ENCODE peak calls at places on chromosomes 16 and 17, in six cellular contexts. F, V, K, X, Z and Q are unnamed samples.

GRCh38 chr17:15377608-15378007 is 36.2 kb upstream of the TEKT3 start:
- DNase-seq in F (no peak), V (peak), K (no peak), X (peak), Z (peak), Q (peak)

GRCh38 chr17:43581130-43581529 is 35.0 kb upstream of the ETV4 start:
- DNase-seq in F (no peak), V (no peak), K (no peak), X (no peak), Z (no peak), Q (no peak)

GRCh38 chr17:10357768-10358167 is 15.0 kb downstream of the MYH13 start:
- DNase-seq in F (no peak), V (no peak), K (peak), X (no peak), Z (no peak), Q (no peak)

GRCh38 chr17:64213995-64214507 is 49.0 kb downstream of the TEX2 start:
- DNase-seq in F (no peak), V (no peak), K (no peak), X (peak), Z (no peak), Q (no peak)

GRCh38 chr17:78137392-78138203 is 7.0 kb downstream of the TMC8 start:
- DNase-seq in F (no peak), V (no peak), K (no peak), X (no peak), Z (no peak), Q (no peak)

GRCh38 chr17:39538875-39539274 is 68.8 kb downstream of the NEUROD2 start:
- DNase-seq in F (no peak), V (no peak), K (peak), X (no peak), Z (no peak), Q (no peak)

GRCh38 chr17:77433385-77434135 is 292.8 kb downstream of the SEC14L1 start:
- DNase-seq in F (no peak), V (no peak), K (no peak), X (peak), Z (no peak), Q (peak)

GRCh38 chr16:25713785-25714570 is 22.2 kb downstream of the HS3ST4 start:
- DNase-seq in F (no peak), V (no peak), K (no peak), X (no peak), Z (no peak), Q (no peak)

GRCh38 chr16:27455700-27456099 is 53.7 kb downstream of the IL21R start:
- DNase-seq in F (peak), V (no peak), K (no peak), X (peak), Z (no peak), Q (no peak)

GRCh38 chr17:47850692-47851573 is at the start of gene SP6:
- DNase-seq in F (peak), V (peak), K (no peak), X (peak), Z (no peak), Q (peak)

GRCh38 chr17:39225974-39226683 is 384 bp upstream of the STAC2 start:
- DNase-seq in F (no peak), V (peak), K (no peak), X (no peak), Z (no peak), Q (peak)

GRCh38 chr17:75571885-75572215 is 15.8 kb upstream of the MYO15B start:
- DNase-seq in F (no peak), V (no peak), K (no peak), X (no peak), Z (no peak), Q (no peak)

GRCh38 chr17:21165922-21166598 is 39.3 kb downstream of the DHRS7B start:
- DNase-seq in F (no peak), V (no peak), K (no peak), X (no peak), Z (no peak), Q (no peak)

GRCh38 chr17:9221231-9222180 is 200.2 kb downstream of the NTN1 start:
- DNase-seq in F (no peak), V (no peak), K (no peak), X (no peak), Z (no peak), Q (no peak)

GRCh38 chr17:12666718-12667117 is 1.0 kb downstream of the MYOCD start:
- DNase-seq in F (no peak), V (no peak), K (no peak), X (no peak), Z (no peak), Q (no peak)

GRCh38 chr17:12667299-12667958 is 1.7 kb downstream of the MYOCD start:
- DNase-seq in F (no peak), V (peak), K (peak), X (peak), Z (peak), Q (peak)

GRCh38 chr17:12664894-12665262 is 812 bp upstream of the MYOCD start:
- DNase-seq in F (no peak), V (no peak), K (no peak), X (no peak), Z (no peak), Q (no peak)

GRCh38 chr17:12665263-12666210 is at the start of gene MYOCD:
- DNase-seq in F (peak), V (peak), K (no peak), X (peak), Z (no peak), Q (peak)

GRCh38 chr17:12664252-12664651 is 1.4 kb upstream of the MYOCD start:
- DNase-seq in F (no peak), V (no peak), K (no peak), X (no peak), Z (no peak), Q (no peak)
- H3K4me3 ChIP-seq in F (no peak), V (no peak), K (no peak), X (no peak), Z (no peak), Q (no peak)

GRCh38 chr17:1229354-1229890 is 40.8 kb upstream of the BHLHA9 start:
- DNase-seq in F (peak), V (no peak), K (no peak), X (peak), Z (no peak), Q (peak)

GRCh38 chr17:1227917-1228751 is 42.1 kb upstream of the BHLHA9 start:
- DNase-seq in F (peak), V (no peak), K (no peak), X (no peak), Z (no peak), Q (no peak)

GRCh38 chr17:1231456-1231855 is 38.8 kb upstream of the BHLHA9 start:
- DNase-seq in F (peak), V (no peak), K (no peak), X (no peak), Z (no peak), Q (peak)

GRCh38 chr17:1228752-1229353 is 41.4 kb upstream of the BHLHA9 start:
- DNase-seq in F (peak), V (no peak), K (no peak), X (no peak), Z (no peak), Q (no peak)

GRCh38 chr17:1229891-1230571 is 40.2 kb upstream of the BHLHA9 start:
- DNase-seq in F (no peak), V (no peak), K (no peak), X (no peak), Z (no peak), Q (no peak)
- H3K4me3 ChIP-seq in F (peak), V (no peak), K (no peak), X (no peak), Z (no peak), Q (no peak)

GRCh38 chr16:82010649-82011048 is 621 bp downstream of the SDR42E1 start:
- DNase-seq in F (no peak), V (no peak), K (no peak), X (no peak), Z (no peak), Q (no peak)

GRCh38 chr16:82011199-82011641 is at the start of gene SDR42E1:
- DNase-seq in F (peak), V (no peak), K (no peak), X (no peak), Z (no peak), Q (no peak)

GRCh38 chr16:82020051-82020450 is 8.8 kb upstream of the SDR42E1 start:
- DNase-seq in F (no peak), V (no peak), K (no peak), X (no peak), Z (no peak), Q (no peak)

GRCh38 chr16:82016964-82017363 is 5.7 kb upstream of the SDR42E1 start:
- DNase-seq in F (no peak), V (no peak), K (no peak), X (no peak), Z (peak), Q (peak)

GRCh38 chr16:82016268-82016667 is 5.0 kb upstream of the SDR42E1 start:
- DNase-seq in F (no peak), V (no peak), K (peak), X (peak), Z (no peak), Q (no peak)
- H3K4me3 ChIP-seq in F (peak), V (no peak), K (no peak), X (no peak), Z (no peak), Q (no peak)

GRCh38 chr17:4936436-4936835 is 3.4 kb downstream of the SLC25A11 start:
- DNase-seq in F (no peak), V (no peak), K (no peak), X (no peak), Z (no peak), Q (no peak)
- H3K4me3 ChIP-seq in F (no peak), V (no peak), K (no peak), X (no peak), Z (no peak), Q (no peak)

GRCh38 chr17:58394534-58395223 is 22.7 kb downstream of the RNF43 start:
- DNase-seq in F (no peak), V (no peak), K (no peak), X (no peak), Z (no peak), Q (no peak)
- H3K4me3 ChIP-seq in F (no peak), V (no peak), K (no peak), X (no peak), Z (no peak), Q (no peak)

DNA sequence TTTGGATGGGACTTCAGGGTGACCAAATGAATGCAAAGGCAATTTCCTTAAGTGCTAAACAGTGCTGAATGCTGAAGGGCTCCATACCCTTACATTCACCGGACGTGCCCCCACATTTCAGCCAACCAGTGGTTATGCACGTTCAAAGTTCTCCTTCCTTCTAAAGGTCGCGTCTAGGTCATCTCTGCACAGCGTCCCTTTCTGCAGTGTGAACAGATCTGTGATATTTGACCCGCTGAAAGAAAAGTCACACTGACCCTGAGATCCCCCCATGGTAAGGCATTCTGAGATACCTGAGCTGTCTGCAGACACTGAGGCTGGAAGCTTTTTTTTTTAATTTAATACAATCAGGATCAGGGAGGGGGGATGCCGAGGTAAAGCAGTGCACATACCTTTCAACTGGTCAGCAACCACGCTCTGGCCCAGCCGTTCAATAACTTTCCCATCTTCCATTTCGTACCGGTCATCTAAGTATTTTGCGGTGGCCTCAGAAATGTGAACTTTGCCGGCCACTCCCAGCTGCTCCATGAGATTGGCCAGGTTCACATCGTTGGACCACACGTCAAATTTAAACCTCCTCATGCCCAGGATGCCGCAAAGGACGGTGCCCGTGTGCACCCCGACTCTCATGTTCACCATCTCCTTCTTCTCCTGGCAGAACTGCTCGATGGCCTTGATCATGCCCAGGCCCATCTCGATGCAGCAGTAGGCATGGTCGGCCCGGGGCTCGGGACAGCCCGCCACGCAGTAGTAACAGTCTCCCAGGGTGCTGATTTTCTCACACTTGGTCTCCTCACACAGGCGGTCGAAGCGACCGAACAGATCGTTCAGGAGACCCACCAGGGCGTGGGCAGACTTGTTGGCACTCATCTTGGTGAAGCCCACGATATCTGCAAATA is 2.6 kb downstream of the ADCY9 start:
- DNase-seq in F (peak), V (no peak), K (no peak), X (no peak), Z (no peak), Q (no peak)
- H3K4me3 ChIP-seq in F (peak), V (no peak), K (no peak), X (no peak), Z (peak), Q (peak)

GRCh38 chr17:30236807-30237206 is 1.3 kb upstream of the SLC6A4 start:
- DNase-seq in F (peak), V (peak), K (no peak), X (no peak), Z (no peak), Q (no peak)

GRCh38 chr17:30236297-30236624 is 764 bp upstream of the SLC6A4 start:
- DNase-seq in F (no peak), V (no peak), K (no peak), X (no peak), Z (no peak), Q (no peak)

GRCh38 chr17:30235386-30236296 is at the start of gene SLC6A4:
- DNase-seq in F (peak), V (no peak), K (no peak), X (no peak), Z (no peak), Q (no peak)

GRCh38 chr17:30234296-30234695 is 1.2 kb downstream of the SLC6A4 start:
- DNase-seq in F (no peak), V (no peak), K (no peak), X (no peak), Z (no peak), Q (no peak)

GRCh38 chr17:30234954-30235353 is 543 bp downstream of the SLC6A4 start:
- DNase-seq in F (no peak), V (no peak), K (no peak), X (no peak), Z (no peak), Q (no peak)
- H3K4me3 ChIP-seq in F (peak), V (peak), K (no peak), X (no peak), Z (no peak), Q (peak)

GRCh38 chr17:81417049-81417878 is 22.0 kb downstream of the BAHCC1 start:
- DNase-seq in F (no peak), V (no peak), K (no peak), X (no peak), Z (peak), Q (peak)
- H3K4me3 ChIP-seq in F (no peak), V (no peak), K (no peak), X (no peak), Z (no peak), Q (no peak)

DNA sequence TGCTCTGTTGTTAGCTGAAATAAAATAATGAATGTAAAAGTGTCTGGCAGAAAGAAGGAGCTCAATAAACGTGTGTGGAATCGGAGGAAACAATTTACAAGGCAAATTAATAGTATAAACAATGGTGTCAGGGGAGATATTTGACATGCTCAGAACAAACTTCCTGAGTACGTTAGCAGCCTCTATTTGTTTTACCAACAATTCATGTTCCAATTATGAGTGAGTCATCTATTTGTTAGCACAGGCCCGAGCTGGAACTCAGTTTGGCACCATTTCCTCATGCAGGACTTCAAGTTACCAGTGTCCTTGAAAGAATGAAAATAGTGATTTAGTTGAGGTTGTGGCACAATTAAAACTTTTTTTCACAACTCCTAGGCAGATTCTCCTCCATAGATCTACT is 9.1 kb downstream of the ASIC2 start:
- DNase-seq in F (no peak), V (no peak), K (no peak), X (peak), Z (no peak), Q (peak)
- H3K4me3 ChIP-seq in F (no peak), V (no peak), K (no peak), X (no peak), Z (no peak), Q (no peak)

DNA sequence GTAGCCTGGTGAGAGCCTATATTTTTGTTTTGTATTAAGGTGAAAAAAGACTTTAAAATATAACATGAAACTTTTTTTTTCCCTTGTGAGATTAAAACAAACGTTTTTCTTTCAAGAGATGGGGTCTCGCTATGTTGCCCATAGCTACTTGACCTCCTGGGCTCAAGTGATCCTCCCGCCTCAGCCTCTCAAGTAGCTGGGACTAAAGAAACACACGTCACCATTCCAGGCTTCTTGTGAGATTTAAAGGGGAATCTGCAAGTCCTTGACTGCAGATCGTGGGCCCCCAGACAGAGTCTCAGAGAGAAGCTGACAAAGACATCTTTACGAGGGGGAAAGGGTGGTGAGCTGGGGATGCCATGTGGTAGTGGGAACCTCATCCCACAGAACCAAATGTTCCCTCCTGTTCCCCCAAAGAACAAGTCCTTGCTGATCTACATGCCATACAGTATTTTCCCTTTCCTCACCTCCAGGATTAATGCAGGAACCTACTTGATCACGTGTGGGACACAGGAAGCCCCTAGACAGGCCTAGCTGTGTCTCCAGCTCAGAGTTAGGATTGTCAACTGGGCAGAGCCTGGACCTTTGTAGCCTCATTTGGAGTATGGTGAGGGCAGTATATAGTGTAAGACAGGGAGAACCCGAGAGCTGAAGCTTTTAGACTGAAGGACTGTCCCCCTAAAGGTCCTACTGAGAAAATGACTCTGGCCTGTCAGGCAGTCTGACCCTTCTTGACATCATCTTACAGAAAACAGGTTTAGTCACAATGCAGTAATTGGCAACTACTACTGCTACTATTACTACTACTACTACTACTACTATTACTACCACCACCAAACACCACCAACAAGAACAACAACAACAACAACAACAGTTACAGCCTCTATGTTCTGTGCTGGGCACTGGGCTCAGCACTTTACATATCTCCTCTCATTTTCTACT is 4.1 kb downstream of the MAP3K14 start:
- DNase-seq in F (no peak), V (no peak), K (no peak), X (no peak), Z (no peak), Q (peak)
- H3K4me3 ChIP-seq in F (peak), V (no peak), K (peak), X (no peak), Z (peak), Q (peak)